ENCODE peak calls at places on chromosome 9, in six cellular contexts. G is HL-60, Z is mesothelial cell of epicardium, I is fibroblast of pulmonary artery, H is nephron progenitor cell, Q is glutamatergic neuron. E is an unnamed sample.

GRCh38 chr9:14098102-14098501 is 215.8 kb downstream of the NFIB start:
- DNase-seq in H (no peak), Z (no peak), I (no peak), Q (no peak), G (no peak), E (no peak)

GRCh38 chr9:16307626-16308195 is 562.8 kb downstream of the BNC2 start:
- DNase-seq in G (no peak), H (no peak), Q (no peak), I (no peak), Z (no peak), E (no peak)

GRCh38 chr9:123300554-123300953 is 32.2 kb upstream of the STRBP start:
- DNase-seq in H (no peak), Z (no peak), G (no peak), Q (no peak), I (no peak), E (no peak)

GRCh38 chr9:127898433-127899199 is 787 bp downstream of the ST6GALNAC6 start:
- DNase-seq in G (no peak), Q (no peak), Z (peak), H (peak), I (peak), E (no peak)

GRCh38 chr9:78320875-78321496 is 24.1 kb downstream of the PSAT1 start:
- DNase-seq in I (peak), Z (no peak), H (no peak), Q (no peak), G (no peak), E (no peak)

GRCh38 chr9:16515879-16516289 is 354.6 kb downstream of the BNC2 start:
- DNase-seq in G (no peak), Z (no peak), I (peak), Q (peak), H (peak), E (no peak)

GRCh38 chr9:99345451-99345850 is 123.4 kb downstream of the SEC61B start:
- DNase-seq in G (no peak), Q (no peak), H (no peak), Z (no peak), I (no peak), E (no peak)

GRCh38 chr9:124045076-124045829 is 33.7 kb downstream of the LHX2 start:
- DNase-seq in Q (no peak), G (no peak), H (peak), I (peak), Z (peak), E (no peak)

GRCh38 chr9:95810814-95811213 is 64.7 kb upstream of the ERCC6L2 start:
- DNase-seq in H (no peak), I (no peak), Q (no peak), G (no peak), Z (no peak), E (no peak)

GRCh38 chr9:137235424-137236237 is 4.9 kb downstream of the SLC34A3 start:
- DNase-seq in I (no peak), H (no peak), Z (no peak), Q (no peak), G (no peak), E (no peak)

GRCh38 chr9:38066907-38067610 is 2.0 kb downstream of the SHB start:
- DNase-seq in Q (peak), Z (no peak), I (peak), G (no peak), H (peak), E (no peak)

GRCh38 chr9:122116040-122116439 is 22.9 kb upstream of the TTLL11 start:
- DNase-seq in Z (no peak), H (no peak), Q (no peak), G (no peak), I (no peak), E (no peak)

GRCh38 chr9:114507726-114508125 is 2.5 kb upstream of the WHRN start:
- DNase-seq in Z (no peak), I (peak), Q (no peak), G (no peak), H (no peak), E (no peak)
- TF ChIP-seq CTCF in Z (no peak), I (peak), Q (no peak), G (peak), H (no peak), E (peak)

DNA sequence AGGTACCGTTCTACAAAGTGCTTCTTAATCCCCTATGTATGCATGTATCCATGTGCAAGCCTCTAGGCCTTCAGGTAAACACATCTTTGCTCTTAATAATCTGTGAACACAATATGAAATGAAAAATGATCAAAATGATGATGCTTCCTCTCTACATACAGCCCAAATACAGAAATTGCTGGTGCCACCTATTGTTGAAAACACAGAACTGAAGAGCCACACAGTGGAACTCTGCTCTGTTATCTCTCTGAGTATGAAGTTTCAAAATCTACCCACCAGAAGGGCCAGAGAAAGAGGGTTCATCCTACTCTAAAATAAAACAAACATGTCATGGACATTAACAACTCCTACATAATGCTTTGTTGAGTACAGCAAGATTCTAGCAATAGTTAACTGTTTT is 71.3 kb downstream of the GLIS3 start:
- DNase-seq in G (no peak), I (peak), H (no peak), Q (no peak), Z (no peak), E (no peak)
- TF ChIP-seq CTCF in G (peak), I (peak), H (peak), Q (no peak), Z (no peak), E (no peak)

DNA sequence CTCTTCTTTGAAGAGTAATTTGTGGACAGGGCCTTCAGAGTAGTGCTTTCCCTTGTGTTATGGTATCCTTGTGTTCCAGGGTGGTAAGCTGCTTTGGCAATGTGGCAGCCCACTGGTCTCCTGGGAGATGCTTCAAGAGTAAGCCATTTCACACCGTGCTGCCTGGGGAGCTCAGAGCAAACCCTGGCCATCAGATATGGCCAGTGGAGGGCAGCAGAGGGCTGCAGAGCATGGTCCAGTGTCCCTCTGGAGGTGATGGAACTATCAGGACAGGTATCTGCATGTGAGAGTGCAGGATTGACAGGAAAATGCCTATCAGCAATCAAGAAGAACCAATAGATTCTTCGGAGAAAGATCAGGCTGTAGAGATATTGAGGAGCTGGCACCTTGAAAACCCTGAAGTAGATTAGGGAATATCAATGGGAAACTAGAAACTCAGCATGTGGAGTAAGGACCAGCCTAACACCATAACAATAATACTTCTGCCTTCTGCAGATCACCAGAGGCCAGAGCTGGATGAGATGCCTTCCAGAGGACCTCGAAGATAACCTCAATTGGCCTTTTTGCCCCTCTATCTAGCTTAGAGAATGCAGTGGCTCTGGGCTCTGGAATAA is 90.8 kb downstream of the PLPPR1 start:
- DNase-seq in Q (peak), H (peak), Z (peak), G (peak), I (peak), E (no peak)
- TF ChIP-seq CTCF in Q (peak), H (peak), Z (peak), G (peak), I (peak), E (no peak)

DNA sequence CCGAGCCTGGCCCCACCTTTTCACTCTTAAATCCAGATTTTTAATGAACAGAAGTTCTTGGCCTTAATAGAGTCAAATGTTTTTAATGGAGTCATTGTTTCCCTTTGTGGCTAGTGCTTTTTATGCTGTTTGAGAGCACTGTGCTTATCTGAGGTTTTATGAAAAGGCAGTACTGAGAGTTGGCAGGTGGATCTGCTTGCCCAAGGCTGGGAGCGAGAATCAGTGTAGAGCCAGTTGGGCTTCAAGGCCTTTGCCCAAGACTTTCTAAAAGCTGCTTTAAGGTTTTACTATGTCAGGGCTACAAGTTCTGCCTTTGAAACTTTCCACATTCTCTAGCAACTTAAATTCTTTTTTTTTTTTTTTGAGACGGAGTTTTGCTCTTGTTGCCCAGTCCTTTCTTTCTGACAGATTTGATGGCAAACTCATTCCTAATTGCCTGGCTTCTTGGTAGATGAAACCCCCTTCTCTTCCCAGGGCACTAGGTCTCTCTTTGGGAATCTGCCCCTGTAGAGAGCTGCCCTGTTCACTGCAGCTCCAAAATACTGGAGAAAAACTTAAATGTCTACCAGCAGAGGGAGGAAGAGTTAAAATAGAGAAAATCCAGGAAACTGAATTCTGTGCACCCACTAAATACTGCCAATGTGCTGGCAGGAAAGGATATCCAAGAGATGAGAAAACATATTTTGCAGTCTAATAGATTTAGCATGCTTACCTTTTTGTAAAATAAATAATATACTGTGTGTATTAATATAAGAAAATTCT is 36.9 kb upstream of the CDK20 start:
- DNase-seq in I (peak), Z (no peak), Q (no peak), H (no peak), G (no peak), E (no peak)
- TF ChIP-seq CTCF in I (peak), Z (no peak), Q (no peak), H (peak), G (no peak), E (no peak)

DNA sequence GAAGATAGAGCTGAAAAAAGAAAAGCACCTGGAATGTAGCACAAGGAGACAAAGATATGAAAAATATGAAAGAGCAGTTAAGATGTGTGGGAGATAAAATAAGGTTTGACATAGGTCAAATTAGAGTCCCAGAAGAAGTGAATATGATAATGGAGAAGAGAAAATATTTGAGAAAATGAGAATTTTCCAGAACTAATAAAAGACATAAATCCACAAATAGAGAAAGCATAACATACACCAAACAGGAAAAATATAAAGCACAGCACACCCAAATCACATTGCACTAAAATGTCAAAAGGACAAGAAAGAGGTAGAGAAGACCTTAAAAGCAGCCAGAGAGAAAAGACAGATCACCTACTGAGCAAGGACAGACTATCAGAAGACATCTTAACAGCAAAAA is 43.4 kb downstream of the IPPK start:
- DNase-seq in Q (no peak), Z (no peak), I (no peak), H (no peak), G (no peak), E (no peak)
- TF ChIP-seq CTCF in Q (no peak), Z (no peak), I (no peak), H (no peak), G (no peak), E (no peak)

GRCh38 chr9:108617661-108618060 is 238.1 kb downstream of the ACTL7B start:
- DNase-seq in I (no peak), G (no peak), Z (no peak), Q (no peak), H (no peak), E (no peak)
- TF ChIP-seq CTCF in I (no peak), G (no peak), Z (no peak), Q (no peak), H (no peak), E (no peak)

DNA sequence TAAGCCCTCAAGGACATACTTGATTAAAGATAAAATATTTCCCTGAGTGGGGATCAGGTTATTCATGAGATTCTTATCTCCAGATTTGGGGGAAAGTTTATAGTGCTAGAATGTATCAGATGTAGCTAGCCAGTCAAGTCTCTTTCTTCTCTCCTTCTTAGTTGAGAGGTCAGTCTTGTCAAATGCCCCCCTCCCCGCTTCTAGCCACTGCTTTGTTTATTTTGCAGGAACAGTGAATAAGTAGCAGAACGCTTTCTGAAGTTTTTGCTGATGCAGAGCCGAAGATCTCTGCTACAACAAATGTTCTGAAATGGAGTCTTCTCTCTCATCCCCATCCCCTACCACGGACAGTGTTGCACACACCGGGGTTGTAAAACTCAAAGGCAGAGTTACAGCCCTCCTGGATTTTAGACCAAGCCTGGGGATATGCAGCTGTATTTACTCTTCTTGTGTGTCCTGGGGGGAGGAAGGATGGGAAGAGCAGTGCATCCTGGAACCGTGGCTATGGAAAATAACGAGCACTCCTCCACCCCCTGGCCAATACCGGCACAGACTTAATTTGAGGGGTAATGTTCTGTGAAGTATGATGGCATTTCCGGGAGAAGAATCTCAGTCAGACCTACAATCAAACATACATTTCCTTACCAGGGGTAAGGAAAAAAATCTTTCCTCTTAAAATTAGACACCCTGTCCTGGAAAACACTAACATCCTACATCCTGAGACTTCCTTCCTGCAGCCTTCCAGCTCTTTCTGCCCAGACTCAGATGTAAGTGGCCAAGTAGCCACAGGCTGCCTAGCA is 10.7 kb upstream of the ERMP1 start:
- DNase-seq in Q (no peak), I (peak), Z (no peak), G (no peak), H (peak), E (no peak)
- TF ChIP-seq CTCF in Q (no peak), I (no peak), Z (no peak), G (no peak), H (no peak), E (no peak)

E was measured in natural killer cell.